ENCODE peak calls at places on chromosomes 2 and 18, in ten cellular contexts. One of them, this sample, is unnamed.

GRCh38 chr2:62045017-62045543 is 139.6 kb downstream of the COMMD1 start:
- DNase-seq in NCI-H524: no peak
- DNase-seq in aorta: no peak
- DNase-seq in AG09319: no peak
- DNase-seq in endothelial cell: no peak
- DNase-seq in stimulated activated CD8-positive, alpha-beta memory T cell treated with anti-CD3 and anti-CD28 coated beads, Interleukin-4, amount 100 ng/mL, for 1 hour: no peak
- DNase-seq in HTR-8/SVneo: no peak
- DNase-seq in stimulated activated CD4-positive, alpha-beta T cell treated with anti-CD3 and anti-CD28 coated beads, TNF-alpha, amount 100 ng/mL, for 24 hours: no peak
- DNase-seq in retinal pigment epithelial cell: no peak
- DNase-seq in right lobe of liver: no peak
- DNase-seq in this sample: no peak

GRCh38 chr2:240290432-240291336 is 144.8 kb upstream of the GPC1 start:
- DNase-seq in AG09319: no peak
- DNase-seq in right lobe of liver: no peak
- DNase-seq in endothelial cell: no peak
- DNase-seq in stimulated activated CD8-positive, alpha-beta memory T cell treated with anti-CD3 and anti-CD28 coated beads, Interleukin-4, amount 100 ng/mL, for 1 hour: no peak
- DNase-seq in HTR-8/SVneo: no peak
- DNase-seq in aorta: no peak
- DNase-seq in NCI-H524: no peak
- DNase-seq in retinal pigment epithelial cell: no peak
- DNase-seq in stimulated activated CD4-positive, alpha-beta T cell treated with anti-CD3 and anti-CD28 coated beads, TNF-alpha, amount 100 ng/mL, for 24 hours: no peak
- DNase-seq in this sample: no peak

GRCh38 chr2:9473985-9474360 is 378 bp upstream of the IAH1 start:
- DNase-seq in right lobe of liver: peak
- DNase-seq in aorta: no peak
- DNase-seq in HTR-8/SVneo: no peak
- DNase-seq in AG09319: no peak
- DNase-seq in stimulated activated CD8-positive, alpha-beta memory T cell treated with anti-CD3 and anti-CD28 coated beads, Interleukin-4, amount 100 ng/mL, for 1 hour: no peak
- DNase-seq in stimulated activated CD4-positive, alpha-beta T cell treated with anti-CD3 and anti-CD28 coated beads, TNF-alpha, amount 100 ng/mL, for 24 hours: peak
- DNase-seq in NCI-H524: no peak
- DNase-seq in endothelial cell: peak
- DNase-seq in retinal pigment epithelial cell: no peak
- DNase-seq in this sample: peak

GRCh38 chr2:237939251-237939650 is 27.6 kb upstream of the UBE2F start:
- DNase-seq in endothelial cell: no peak
- DNase-seq in retinal pigment epithelial cell: no peak
- DNase-seq in AG09319: no peak
- DNase-seq in stimulated activated CD4-positive, alpha-beta T cell treated with anti-CD3 and anti-CD28 coated beads, TNF-alpha, amount 100 ng/mL, for 24 hours: no peak
- DNase-seq in stimulated activated CD8-positive, alpha-beta memory T cell treated with anti-CD3 and anti-CD28 coated beads, Interleukin-4, amount 100 ng/mL, for 1 hour: no peak
- DNase-seq in aorta: no peak
- DNase-seq in NCI-H524: no peak
- DNase-seq in HTR-8/SVneo: no peak
- DNase-seq in right lobe of liver: no peak
- DNase-seq in this sample: no peak

GRCh38 chr2:75465317-75465998 is 95.3 kb downstream of the EVA1A start:
- DNase-seq in stimulated activated CD4-positive, alpha-beta T cell treated with anti-CD3 and anti-CD28 coated beads, TNF-alpha, amount 100 ng/mL, for 24 hours: no peak
- DNase-seq in endothelial cell: peak
- DNase-seq in aorta: no peak
- DNase-seq in HTR-8/SVneo: peak
- DNase-seq in NCI-H524: no peak
- DNase-seq in AG09319: no peak
- DNase-seq in right lobe of liver: peak
- DNase-seq in stimulated activated CD8-positive, alpha-beta memory T cell treated with anti-CD3 and anti-CD28 coated beads, Interleukin-4, amount 100 ng/mL, for 1 hour: no peak
- DNase-seq in retinal pigment epithelial cell: peak
- DNase-seq in this sample: no peak

GRCh38 chr2:169702979-169703378 is 8.7 kb downstream of the PHOSPHO2 start:
- DNase-seq in retinal pigment epithelial cell: no peak
- DNase-seq in right lobe of liver: no peak
- DNase-seq in NCI-H524: no peak
- DNase-seq in stimulated activated CD4-positive, alpha-beta T cell treated with anti-CD3 and anti-CD28 coated beads, TNF-alpha, amount 100 ng/mL, for 24 hours: no peak
- DNase-seq in AG09319: no peak
- DNase-seq in stimulated activated CD8-positive, alpha-beta memory T cell treated with anti-CD3 and anti-CD28 coated beads, Interleukin-4, amount 100 ng/mL, for 1 hour: no peak
- DNase-seq in HTR-8/SVneo: no peak
- DNase-seq in endothelial cell: no peak
- DNase-seq in aorta: no peak
- DNase-seq in this sample: no peak

GRCh38 chr2:128644156-128644555 is 325.5 kb upstream of the HS6ST1 start:
- DNase-seq in endothelial cell: no peak
- DNase-seq in AG09319: no peak
- DNase-seq in NCI-H524: peak
- DNase-seq in right lobe of liver: no peak
- DNase-seq in aorta: peak
- DNase-seq in stimulated activated CD4-positive, alpha-beta T cell treated with anti-CD3 and anti-CD28 coated beads, TNF-alpha, amount 100 ng/mL, for 24 hours: no peak
- DNase-seq in HTR-8/SVneo: no peak
- DNase-seq in retinal pigment epithelial cell: no peak
- DNase-seq in stimulated activated CD8-positive, alpha-beta memory T cell treated with anti-CD3 and anti-CD28 coated beads, Interleukin-4, amount 100 ng/mL, for 1 hour: no peak
- DNase-seq in this sample: no peak

GRCh38 chr18:57025525-57025924 is 121.4 kb upstream of the BOD1L2 start:
- DNase-seq in retinal pigment epithelial cell: no peak
- DNase-seq in NCI-H524: no peak
- DNase-seq in stimulated activated CD4-positive, alpha-beta T cell treated with anti-CD3 and anti-CD28 coated beads, TNF-alpha, amount 100 ng/mL, for 24 hours: no peak
- DNase-seq in right lobe of liver: no peak
- DNase-seq in HTR-8/SVneo: no peak
- DNase-seq in AG09319: no peak
- DNase-seq in aorta: no peak
- DNase-seq in stimulated activated CD8-positive, alpha-beta memory T cell treated with anti-CD3 and anti-CD28 coated beads, Interleukin-4, amount 100 ng/mL, for 1 hour: no peak
- DNase-seq in endothelial cell: no peak
- DNase-seq in this sample: no peak

GRCh38 chr2:100142393-100142792 is at the start of gene AFF3:
- DNase-seq in stimulated activated CD8-positive, alpha-beta memory T cell treated with anti-CD3 and anti-CD28 coated beads, Interleukin-4, amount 100 ng/mL, for 1 hour: no peak
- DNase-seq in stimulated activated CD4-positive, alpha-beta T cell treated with anti-CD3 and anti-CD28 coated beads, TNF-alpha, amount 100 ng/mL, for 24 hours: peak
- DNase-seq in NCI-H524: no peak
- DNase-seq in aorta: no peak
- DNase-seq in AG09319: no peak
- DNase-seq in right lobe of liver: no peak
- DNase-seq in HTR-8/SVneo: no peak
- DNase-seq in retinal pigment epithelial cell: no peak
- DNase-seq in endothelial cell: no peak
- DNase-seq in this sample: peak

GRCh38 chr2:52017836-52018235 is 985.9 kb upstream of the NRXN1 start:
- DNase-seq in AG09319: no peak
- DNase-seq in aorta: no peak
- DNase-seq in NCI-H524: no peak
- DNase-seq in HTR-8/SVneo: no peak
- DNase-seq in endothelial cell: no peak
- DNase-seq in stimulated activated CD4-positive, alpha-beta T cell treated with anti-CD3 and anti-CD28 coated beads, TNF-alpha, amount 100 ng/mL, for 24 hours: no peak
- DNase-seq in stimulated activated CD8-positive, alpha-beta memory T cell treated with anti-CD3 and anti-CD28 coated beads, Interleukin-4, amount 100 ng/mL, for 1 hour: no peak
- DNase-seq in right lobe of liver: no peak
- DNase-seq in retinal pigment epithelial cell: no peak
- DNase-seq in this sample: no peak

GRCh38 chr18:34633368-34633767 is 76.7 kb upstream of the DTNA start:
- DNase-seq in HTR-8/SVneo: no peak
- DNase-seq in AG09319: no peak
- DNase-seq in aorta: no peak
- DNase-seq in stimulated activated CD4-positive, alpha-beta T cell treated with anti-CD3 and anti-CD28 coated beads, TNF-alpha, amount 100 ng/mL, for 24 hours: no peak
- DNase-seq in endothelial cell: no peak
- DNase-seq in NCI-H524: no peak
- DNase-seq in retinal pigment epithelial cell: no peak
- DNase-seq in right lobe of liver: no peak
- DNase-seq in stimulated activated CD8-positive, alpha-beta memory T cell treated with anti-CD3 and anti-CD28 coated beads, Interleukin-4, amount 100 ng/mL, for 1 hour: no peak
- DNase-seq in this sample: no peak

This sample was measured in heart right ventricle.